ENCODE peak calls at places on chromosome 9, in ten cellular contexts. Z is MM.1S, U is ascending aorta, O is upper lobe of left lung, K is breast epithelium, M is psoas muscle, B is PC-3, W is colonic mucosa, C is body of pancreas, G is Peyer's patch. Y is an unnamed sample.

GRCh38 chr9:32385135-32385884 is 867 bp downstream of the ACO1 start:
- DNase-seq in M (no peak), G (no peak), W (no peak), Z (no peak), O (no peak), B (no peak), C (no peak), K (no peak), U (no peak), Y (no peak)

GRCh38 chr9:78884611-78885150 is 587.8 kb downstream of the PSAT1 start:
- DNase-seq in K (no peak), Z (no peak), C (no peak), B (no peak), M (no peak), G (no peak), O (no peak), U (no peak), W (no peak), Y (no peak)

GRCh38 chr9:121609845-121610637 is 41.4 kb upstream of the DAB2IP start:
- DNase-seq in O (peak), M (peak), G (no peak), U (peak), W (no peak), C (peak), Z (no peak), B (peak), K (peak), Y (no peak)

GRCh38 chr9:88087906-88088305 is 50.4 kb downstream of the SPATA31C2 start:
- DNase-seq in M (no peak), B (peak), C (no peak), O (no peak), U (no peak), G (no peak), W (no peak), K (no peak), Z (no peak), Y (no peak)

GRCh38 chr9:135517407-135517822 is 3.8 kb upstream of the LCN1 start:
- DNase-seq in C (no peak), K (no peak), U (peak), W (no peak), M (no peak), B (no peak), O (peak), G (no peak), Z (no peak), Y (no peak)

GRCh38 chr9:116155700-116156045 is 2.1 kb downstream of the PAPPA start:
- DNase-seq in C (no peak), G (no peak), Z (no peak), W (no peak), U (no peak), M (no peak), B (no peak), O (no peak), K (no peak), Y (no peak)

GRCh38 chr9:107281164-107281563 is 1.9 kb upstream of the RAD23B start:
- DNase-seq in C (no peak), B (no peak), M (no peak), K (no peak), Z (no peak), U (no peak), G (no peak), O (no peak), W (no peak), Y (no peak)

GRCh38 chr9:111891910-111892499 is 4.6 kb upstream of the UGCG start:
- DNase-seq in O (no peak), K (no peak), M (no peak), B (peak), Z (no peak), W (peak), U (no peak), G (peak), C (no peak), Y (no peak)

GRCh38 chr9:136292026-136292538 is 11.8 kb downstream of the CCDC187 start:
- DNase-seq in B (no peak), O (no peak), Z (no peak), K (no peak), C (no peak), W (no peak), U (no peak), G (no peak), M (peak), Y (no peak)

GRCh38 chr9:5670079-5670478 is 41.2 kb downstream of the RIC1 start:
- DNase-seq in G (no peak), K (no peak), M (no peak), W (no peak), B (no peak), U (no peak), Z (no peak), O (no peak), C (no peak), Y (no peak)

GRCh38 chr9:3916420-3916819 is 383.4 kb downstream of the GLIS3 start:
- DNase-seq in G (no peak), M (no peak), O (no peak), Z (no peak), W (no peak), U (no peak), B (no peak), C (no peak), K (no peak), Y (no peak)

GRCh38 chr9:78745996-78746395 is 449.1 kb downstream of the PSAT1 start:
- DNase-seq in W (no peak), Z (no peak), K (no peak), G (no peak), M (no peak), B (peak), U (no peak), C (no peak), O (no peak), Y (no peak)

GRCh38 chr9:136823136-136824046 is 15.6 kb downstream of the RABL6 start:
- DNase-seq in W (no peak), M (no peak), K (no peak), G (no peak), O (no peak), C (peak), U (no peak), Z (no peak), B (no peak), Y (no peak)

GRCh38 chr9:98610711-98611110 is 98.0 kb downstream of the GABBR2 start:
- DNase-seq in B (no peak), O (no peak), C (no peak), W (no peak), U (no peak), K (no peak), M (no peak), Z (no peak), G (no peak), Y (no peak)

GRCh38 chr9:15155826-15156225 is 151.2 kb downstream of the TTC39B start:
- DNase-seq in G (no peak), Z (no peak), U (peak), B (peak), C (no peak), O (no peak), M (no peak), K (no peak), W (no peak), Y (no peak)

GRCh38 chr9:106954974-106955850 is 92.2 kb downstream of the ZNF462 start:
- DNase-seq in K (no peak), B (peak), Z (no peak), M (no peak), C (no peak), G (no peak), W (no peak), U (no peak), O (no peak), Y (no peak)

GRCh38 chr9:137429974-137430722 is 7.0 kb downstream of the NOXA1 start:
- DNase-seq in O (no peak), K (no peak), G (peak), B (peak), U (no peak), M (peak), Z (peak), C (peak), W (peak), Y (no peak)

GRCh38 chr9:74496819-74497749 is at the start of gene RORB:
- DNase-seq in O (peak), B (no peak), K (no peak), Z (peak), M (peak), U (peak), C (peak), W (peak), G (peak), Y (peak)

GRCh38 chr9:74499770-74500583 is 2.8 kb downstream of the RORB start:
- DNase-seq in C (no peak), Z (no peak), B (no peak), U (no peak), K (no peak), W (no peak), O (no peak), M (peak), G (peak), Y (no peak)

GRCh38 chr9:74499111-74499601 is 2.0 kb downstream of the RORB start:
- DNase-seq in U (no peak), C (no peak), O (no peak), Z (no peak), M (peak), K (no peak), B (no peak), W (no peak), G (no peak), Y (no peak)

GRCh38 chr9:74497750-74498615 is 848 bp downstream of the RORB start:
- DNase-seq in O (peak), M (peak), G (peak), K (no peak), U (peak), Z (peak), B (no peak), C (no peak), W (no peak), Y (no peak)

DNA sequence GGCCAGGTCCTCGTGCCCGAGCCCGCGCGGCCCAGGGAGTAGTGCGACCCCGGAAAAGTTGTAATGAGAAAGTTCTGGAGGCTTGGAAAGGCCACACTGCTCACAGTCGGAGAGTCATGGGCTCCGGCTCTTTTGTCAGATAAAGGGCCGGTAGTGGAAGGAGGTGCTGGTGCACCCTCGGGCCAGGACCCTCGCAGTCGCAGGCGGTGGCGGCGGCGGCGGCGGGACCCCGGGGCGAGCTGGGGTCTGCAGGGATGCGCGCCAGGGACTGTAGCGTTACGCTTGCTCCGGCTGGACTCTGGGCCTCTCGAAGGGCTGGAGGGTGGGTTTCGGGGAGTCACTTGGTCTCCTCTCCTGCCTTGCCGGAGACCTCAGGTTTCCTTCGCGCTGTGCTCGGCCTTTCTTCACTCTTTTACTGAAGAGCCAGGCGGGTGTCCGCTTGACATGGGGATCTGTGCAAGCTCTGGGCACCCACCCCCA is 1.5 kb downstream of the RORB start:
- DNase-seq in W (no peak), B (no peak), G (no peak), C (no peak), O (no peak), M (peak), U (no peak), Z (no peak), K (no peak), Y (no peak)
- H3K4me3 ChIP-seq in W (peak), B (peak), G (peak), C (peak), O (no peak), M (peak), U (peak), Z (peak), K (peak), Y (peak)

GRCh38 chr9:76761448-76761847 is 2.8 kb upstream of the PCA3 start:
- DNase-seq in K (no peak), G (no peak), O (no peak), U (no peak), C (no peak), Z (no peak), W (no peak), B (peak), M (no peak), Y (no peak)
- TF ChIP-seq CTCF in K (no peak), G (peak), O (no peak), U (peak), C (peak), Z (peak), W (no peak), B (peak), M (no peak), Y (no peak)

GRCh38 chr9:89440951-89441654 is 56.8 kb downstream of the SEMA4D start:
- DNase-seq in C (no peak), K (peak), G (no peak), W (no peak), Z (no peak), M (peak), B (no peak), O (peak), U (no peak), Y (no peak)

GRCh38 chr9:89440046-89440445 is 57.9 kb downstream of the SEMA4D start:
- DNase-seq in Z (no peak), G (no peak), W (no peak), M (peak), B (no peak), O (no peak), U (no peak), K (no peak), C (no peak), Y (no peak)

GRCh38 chr9:89439571-89439970 is 58.3 kb downstream of the SEMA4D start:
- DNase-seq in K (no peak), O (no peak), G (no peak), B (no peak), U (no peak), W (no peak), C (no peak), Z (no peak), M (peak), Y (no peak)

GRCh38 chr9:89441655-89441970 is 56.3 kb downstream of the SEMA4D start:
- DNase-seq in Z (no peak), O (no peak), G (no peak), K (no peak), M (no peak), W (no peak), B (no peak), U (no peak), C (no peak), Y (no peak)

GRCh38 chr9:89440548-89440947 is 57.4 kb downstream of the SEMA4D start:
- DNase-seq in W (no peak), G (no peak), B (no peak), U (peak), K (no peak), M (peak), C (no peak), Z (no peak), O (peak), Y (no peak)
- H3K27ac ChIP-seq in W (no peak), G (no peak), B (no peak), U (no peak), K (no peak), M (peak), C (no peak), Z (no peak), O (peak), Y (peak)

GRCh38 chr9:123796618-123797484 is 133.1 kb downstream of the DENND1A start:
- DNase-seq in Z (no peak), K (no peak), G (no peak), O (no peak), W (no peak), M (no peak), C (no peak), U (no peak), B (no peak), Y (no peak)
- H3K4me3 ChIP-seq in Z (no peak), K (no peak), G (no peak), O (no peak), W (no peak), M (no peak), C (no peak), U (no peak), B (no peak), Y (no peak)

DNA sequence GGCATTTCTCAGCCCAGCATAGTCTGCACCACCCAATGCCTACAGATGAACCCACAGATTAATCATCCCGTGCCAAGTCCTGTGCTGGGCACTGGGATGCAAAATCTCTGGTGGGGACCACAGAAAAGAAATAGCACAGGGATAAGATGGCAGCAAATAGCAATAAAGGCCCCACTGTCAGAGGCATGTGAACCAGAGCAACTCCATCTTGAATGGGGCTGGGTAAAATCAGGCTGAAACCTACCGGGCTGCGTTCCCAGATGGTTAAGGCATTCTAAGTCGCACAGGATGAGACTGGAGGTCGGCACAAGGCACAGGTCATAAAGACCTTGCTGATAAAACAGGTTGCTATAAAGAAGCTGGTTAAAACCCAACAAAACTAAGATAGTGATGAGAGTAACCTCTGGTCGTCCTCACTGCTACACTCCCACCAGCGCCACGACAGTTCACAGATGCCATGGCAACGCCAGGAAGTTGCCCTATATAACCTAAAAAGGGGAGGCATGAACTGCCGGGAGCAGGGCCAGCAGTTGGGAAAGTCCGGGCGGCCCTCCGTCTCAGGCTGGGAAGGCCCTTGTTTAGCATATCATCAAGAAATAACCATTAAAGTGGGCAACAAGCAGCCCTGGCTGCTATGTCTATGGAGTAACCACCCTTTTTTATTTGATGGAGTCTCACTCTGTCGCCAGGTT is 65.2 kb downstream of the C9orf50 start:
- DNase-seq in Z (no peak), U (no peak), K (no peak), B (no peak), G (no peak), O (no peak), W (no peak), C (no peak), M (peak), Y (no peak)
- TF ChIP-seq CTCF in Z (no peak), U (no peak), K (no peak), B (no peak), G (no peak), O (no peak), W (no peak), C (no peak), M (no peak), Y (no peak)

GRCh38 chr9:90020277-90020871 is 415.6 kb downstream of the GADD45G start:
- DNase-seq in M (no peak), W (no peak), O (no peak), Z (no peak), G (no peak), K (no peak), C (no peak), U (no peak), B (no peak), Y (no peak)
- H3K27ac ChIP-seq in M (peak), W (no peak), O (no peak), Z (no peak), G (no peak), K (no peak), C (no peak), U (no peak), B (no peak), Y (no peak)